ENCODE peak calls at places on chromosomes 5 and 9, in seven cellular contexts. One of them, this sample, is unnamed.

GRCh38 chr9:115022760-115023434 is 92.5 kb upstream of the TNFSF8 start:
- DNase-seq in GM19239: no peak
- DNase-seq in activated CD4-positive, alpha-beta T cell treated with anti-CD3 and anti-CD28 coated beads for 1 hour: no peak
- DNase-seq in gastrocnemius medialis: no peak
- DNase-seq in NCI-H1105: no peak
- DNase-seq in activated naive CD4-positive, alpha-beta T cell treated with anti-CD3 and anti-CD28 coated beads, Interleukin-2, amount 10 ng/mL, durations not matched to agents 7 days and 5 days: no peak
- DNase-seq in NCI-H1417: peak
- DNase-seq in this sample: no peak

GRCh38 chr9:126297656-126298318 is 28.8 kb upstream of the MVB12B start:
- DNase-seq in GM19239: no peak
- DNase-seq in activated CD4-positive, alpha-beta T cell treated with anti-CD3 and anti-CD28 coated beads for 1 hour: no peak
- DNase-seq in gastrocnemius medialis: no peak
- DNase-seq in NCI-H1105: no peak
- DNase-seq in activated naive CD4-positive, alpha-beta T cell treated with anti-CD3 and anti-CD28 coated beads, Interleukin-2, amount 10 ng/mL, durations not matched to agents 7 days and 5 days: no peak
- DNase-seq in NCI-H1417: no peak
- DNase-seq in this sample: no peak

GRCh38 chr5:145689235-145689634 is 145.9 kb downstream of the PRELID2 start:
- DNase-seq in GM19239: no peak
- DNase-seq in activated CD4-positive, alpha-beta T cell treated with anti-CD3 and anti-CD28 coated beads for 1 hour: no peak
- DNase-seq in gastrocnemius medialis: no peak
- DNase-seq in NCI-H1105: no peak
- DNase-seq in activated naive CD4-positive, alpha-beta T cell treated with anti-CD3 and anti-CD28 coated beads, Interleukin-2, amount 10 ng/mL, durations not matched to agents 7 days and 5 days: no peak
- DNase-seq in NCI-H1417: no peak
- DNase-seq in this sample: no peak

GRCh38 chr9:111456536-111456935 is 27.6 kb downstream of the ECPAS start:
- DNase-seq in GM19239: no peak
- DNase-seq in activated CD4-positive, alpha-beta T cell treated with anti-CD3 and anti-CD28 coated beads for 1 hour: no peak
- DNase-seq in gastrocnemius medialis: no peak
- DNase-seq in NCI-H1105: no peak
- DNase-seq in activated naive CD4-positive, alpha-beta T cell treated with anti-CD3 and anti-CD28 coated beads, Interleukin-2, amount 10 ng/mL, durations not matched to agents 7 days and 5 days: no peak
- DNase-seq in NCI-H1417: no peak
- DNase-seq in this sample: peak

GRCh38 chr5:111742595-111742994 is 14.4 kb downstream of the NREP start:
- DNase-seq in GM19239: no peak
- DNase-seq in activated CD4-positive, alpha-beta T cell treated with anti-CD3 and anti-CD28 coated beads for 1 hour: no peak
- DNase-seq in gastrocnemius medialis: peak
- DNase-seq in NCI-H1105: no peak
- DNase-seq in activated naive CD4-positive, alpha-beta T cell treated with anti-CD3 and anti-CD28 coated beads, Interleukin-2, amount 10 ng/mL, durations not matched to agents 7 days and 5 days: no peak
- DNase-seq in NCI-H1417: peak
- DNase-seq in this sample: no peak

GRCh38 chr9:23842531-23843129 is 16.6 kb upstream of the ELAVL2 start:
- DNase-seq in GM19239: no peak
- DNase-seq in activated CD4-positive, alpha-beta T cell treated with anti-CD3 and anti-CD28 coated beads for 1 hour: no peak
- DNase-seq in gastrocnemius medialis: no peak
- DNase-seq in NCI-H1105: no peak
- DNase-seq in activated naive CD4-positive, alpha-beta T cell treated with anti-CD3 and anti-CD28 coated beads, Interleukin-2, amount 10 ng/mL, durations not matched to agents 7 days and 5 days: no peak
- DNase-seq in NCI-H1417: peak
- DNase-seq in this sample: no peak

GRCh38 chr5:60677831-60678664 is 21.9 kb downstream of the DEPDC1B start:
- DNase-seq in GM19239: no peak
- DNase-seq in activated CD4-positive, alpha-beta T cell treated with anti-CD3 and anti-CD28 coated beads for 1 hour: no peak
- DNase-seq in gastrocnemius medialis: no peak
- DNase-seq in NCI-H1105: no peak
- DNase-seq in activated naive CD4-positive, alpha-beta T cell treated with anti-CD3 and anti-CD28 coated beads, Interleukin-2, amount 10 ng/mL, durations not matched to agents 7 days and 5 days: no peak
- DNase-seq in NCI-H1417: peak
- DNase-seq in this sample: no peak

GRCh38 chr9:71765693-71766092 is 2.6 kb downstream of the CEMIP2 start:
- DNase-seq in GM19239: no peak
- DNase-seq in activated CD4-positive, alpha-beta T cell treated with anti-CD3 and anti-CD28 coated beads for 1 hour: no peak
- DNase-seq in gastrocnemius medialis: no peak
- DNase-seq in NCI-H1105: no peak
- DNase-seq in activated naive CD4-positive, alpha-beta T cell treated with anti-CD3 and anti-CD28 coated beads, Interleukin-2, amount 10 ng/mL, durations not matched to agents 7 days and 5 days: no peak
- DNase-seq in NCI-H1417: peak
- DNase-seq in this sample: no peak

GRCh38 chr9:78021692-78022091 is 9.9 kb downstream of the GNAQ start:
- DNase-seq in GM19239: no peak
- DNase-seq in activated CD4-positive, alpha-beta T cell treated with anti-CD3 and anti-CD28 coated beads for 1 hour: no peak
- DNase-seq in gastrocnemius medialis: no peak
- DNase-seq in NCI-H1105: no peak
- DNase-seq in activated naive CD4-positive, alpha-beta T cell treated with anti-CD3 and anti-CD28 coated beads, Interleukin-2, amount 10 ng/mL, durations not matched to agents 7 days and 5 days: no peak
- DNase-seq in NCI-H1417: no peak
- DNase-seq in this sample: no peak

GRCh38 chr5:74026310-74026709 is 400.3 kb downstream of the ARHGEF28 start:
- DNase-seq in GM19239: no peak
- DNase-seq in activated CD4-positive, alpha-beta T cell treated with anti-CD3 and anti-CD28 coated beads for 1 hour: no peak
- DNase-seq in gastrocnemius medialis: no peak
- DNase-seq in NCI-H1105: no peak
- DNase-seq in activated naive CD4-positive, alpha-beta T cell treated with anti-CD3 and anti-CD28 coated beads, Interleukin-2, amount 10 ng/mL, durations not matched to agents 7 days and 5 days: no peak
- DNase-seq in NCI-H1417: no peak
- DNase-seq in this sample: no peak

GRCh38 chr5:132641241-132641723 is 16.7 kb upstream of the IL13 start:
- DNase-seq in GM19239: no peak
- DNase-seq in activated CD4-positive, alpha-beta T cell treated with anti-CD3 and anti-CD28 coated beads for 1 hour: no peak
- DNase-seq in gastrocnemius medialis: no peak
- DNase-seq in NCI-H1105: no peak
- DNase-seq in activated naive CD4-positive, alpha-beta T cell treated with anti-CD3 and anti-CD28 coated beads, Interleukin-2, amount 10 ng/mL, durations not matched to agents 7 days and 5 days: no peak
- DNase-seq in NCI-H1417: no peak
- DNase-seq in this sample: no peak

GRCh38 chr5:66362021-66362420 is 217.9 kb downstream of the SREK1 start:
- DNase-seq in GM19239: no peak
- DNase-seq in activated CD4-positive, alpha-beta T cell treated with anti-CD3 and anti-CD28 coated beads for 1 hour: no peak
- DNase-seq in gastrocnemius medialis: no peak
- DNase-seq in NCI-H1105: no peak
- DNase-seq in activated naive CD4-positive, alpha-beta T cell treated with anti-CD3 and anti-CD28 coated beads, Interleukin-2, amount 10 ng/mL, durations not matched to agents 7 days and 5 days: no peak
- DNase-seq in NCI-H1417: no peak
- DNase-seq in this sample: no peak

GRCh38 chr5:150672237-150672883 is 11.3 kb downstream of the MYOZ3 start:
- DNase-seq in GM19239: no peak
- DNase-seq in activated CD4-positive, alpha-beta T cell treated with anti-CD3 and anti-CD28 coated beads for 1 hour: no peak
- DNase-seq in gastrocnemius medialis: peak
- DNase-seq in NCI-H1105: no peak
- DNase-seq in activated naive CD4-positive, alpha-beta T cell treated with anti-CD3 and anti-CD28 coated beads, Interleukin-2, amount 10 ng/mL, durations not matched to agents 7 days and 5 days: peak
- DNase-seq in NCI-H1417: no peak
- DNase-seq in this sample: no peak

GRCh38 chr5:40022057-40022456 is 597.3 kb upstream of the DAB2 start:
- DNase-seq in GM19239: no peak
- DNase-seq in activated CD4-positive, alpha-beta T cell treated with anti-CD3 and anti-CD28 coated beads for 1 hour: no peak
- DNase-seq in gastrocnemius medialis: no peak
- DNase-seq in NCI-H1105: no peak
- DNase-seq in activated naive CD4-positive, alpha-beta T cell treated with anti-CD3 and anti-CD28 coated beads, Interleukin-2, amount 10 ng/mL, durations not matched to agents 7 days and 5 days: no peak
- DNase-seq in NCI-H1417: no peak
- DNase-seq in this sample: no peak

GRCh38 chr5:120655828-120656435 is 191.8 kb downstream of the PRR16 start:
- DNase-seq in GM19239: no peak
- DNase-seq in activated CD4-positive, alpha-beta T cell treated with anti-CD3 and anti-CD28 coated beads for 1 hour: no peak
- DNase-seq in gastrocnemius medialis: no peak
- DNase-seq in NCI-H1105: no peak
- DNase-seq in activated naive CD4-positive, alpha-beta T cell treated with anti-CD3 and anti-CD28 coated beads, Interleukin-2, amount 10 ng/mL, durations not matched to agents 7 days and 5 days: peak
- DNase-seq in NCI-H1417: peak
- DNase-seq in this sample: no peak

GRCh38 chr5:6570530-6570929 is 62.3 kb downstream of the NSUN2 start:
- DNase-seq in GM19239: no peak
- DNase-seq in activated CD4-positive, alpha-beta T cell treated with anti-CD3 and anti-CD28 coated beads for 1 hour: no peak
- DNase-seq in gastrocnemius medialis: no peak
- DNase-seq in NCI-H1105: no peak
- DNase-seq in activated naive CD4-positive, alpha-beta T cell treated with anti-CD3 and anti-CD28 coated beads, Interleukin-2, amount 10 ng/mL, durations not matched to agents 7 days and 5 days: no peak
- DNase-seq in NCI-H1417: no peak
- DNase-seq in this sample: no peak

GRCh38 chr5:119328753-119329602 is 26.8 kb upstream of the TNFAIP8 start:
- DNase-seq in GM19239: no peak
- DNase-seq in activated CD4-positive, alpha-beta T cell treated with anti-CD3 and anti-CD28 coated beads for 1 hour: peak
- DNase-seq in gastrocnemius medialis: no peak
- DNase-seq in NCI-H1105: no peak
- DNase-seq in activated naive CD4-positive, alpha-beta T cell treated with anti-CD3 and anti-CD28 coated beads, Interleukin-2, amount 10 ng/mL, durations not matched to agents 7 days and 5 days: peak
- DNase-seq in NCI-H1417: no peak
- DNase-seq in this sample: no peak

GRCh38 chr5:91641730-91642350 is 258.7 kb upstream of the ARRDC3 start:
- DNase-seq in GM19239: peak
- DNase-seq in activated CD4-positive, alpha-beta T cell treated with anti-CD3 and anti-CD28 coated beads for 1 hour: no peak
- DNase-seq in gastrocnemius medialis: no peak
- DNase-seq in NCI-H1105: peak
- DNase-seq in activated naive CD4-positive, alpha-beta T cell treated with anti-CD3 and anti-CD28 coated beads, Interleukin-2, amount 10 ng/mL, durations not matched to agents 7 days and 5 days: no peak
- DNase-seq in NCI-H1417: peak
- DNase-seq in this sample: no peak

GRCh38 chr9:83623634-83623991 is 670 bp downstream of the IDNK start:
- DNase-seq in GM19239: peak
- DNase-seq in activated CD4-positive, alpha-beta T cell treated with anti-CD3 and anti-CD28 coated beads for 1 hour: no peak
- DNase-seq in gastrocnemius medialis: no peak
- DNase-seq in NCI-H1105: no peak
- DNase-seq in activated naive CD4-positive, alpha-beta T cell treated with anti-CD3 and anti-CD28 coated beads, Interleukin-2, amount 10 ng/mL, durations not matched to agents 7 days and 5 days: no peak
- DNase-seq in NCI-H1417: no peak
- DNase-seq in this sample: no peak

GRCh38 chr9:128707446-128707845 is 5.1 kb downstream of the PKN3 start:
- DNase-seq in GM19239: no peak
- DNase-seq in activated CD4-positive, alpha-beta T cell treated with anti-CD3 and anti-CD28 coated beads for 1 hour: no peak
- DNase-seq in gastrocnemius medialis: no peak
- DNase-seq in NCI-H1105: no peak
- DNase-seq in activated naive CD4-positive, alpha-beta T cell treated with anti-CD3 and anti-CD28 coated beads, Interleukin-2, amount 10 ng/mL, durations not matched to agents 7 days and 5 days: peak
- DNase-seq in NCI-H1417: no peak
- DNase-seq in this sample: no peak

GRCh38 chr5:57784106-57784505 is 301.5 kb upstream of the ACTBL2 start:
- DNase-seq in GM19239: no peak
- DNase-seq in activated CD4-positive, alpha-beta T cell treated with anti-CD3 and anti-CD28 coated beads for 1 hour: no peak
- DNase-seq in gastrocnemius medialis: no peak
- DNase-seq in NCI-H1105: no peak
- DNase-seq in activated naive CD4-positive, alpha-beta T cell treated with anti-CD3 and anti-CD28 coated beads, Interleukin-2, amount 10 ng/mL, durations not matched to agents 7 days and 5 days: no peak
- DNase-seq in NCI-H1417: no peak
- DNase-seq in this sample: no peak

GRCh38 chr5:175329976-175330375 is 114.0 kb downstream of the DRD1 start:
- DNase-seq in GM19239: no peak
- DNase-seq in activated CD4-positive, alpha-beta T cell treated with anti-CD3 and anti-CD28 coated beads for 1 hour: no peak
- DNase-seq in gastrocnemius medialis: no peak
- DNase-seq in NCI-H1105: no peak
- DNase-seq in activated naive CD4-positive, alpha-beta T cell treated with anti-CD3 and anti-CD28 coated beads, Interleukin-2, amount 10 ng/mL, durations not matched to agents 7 days and 5 days: no peak
- DNase-seq in NCI-H1417: no peak
- DNase-seq in this sample: no peak

GRCh38 chr5:8333977-8334376 is 465.0 kb downstream of the MTRR start:
- DNase-seq in GM19239: no peak
- DNase-seq in activated CD4-positive, alpha-beta T cell treated with anti-CD3 and anti-CD28 coated beads for 1 hour: no peak
- DNase-seq in gastrocnemius medialis: no peak
- DNase-seq in NCI-H1105: no peak
- DNase-seq in activated naive CD4-positive, alpha-beta T cell treated with anti-CD3 and anti-CD28 coated beads, Interleukin-2, amount 10 ng/mL, durations not matched to agents 7 days and 5 days: no peak
- DNase-seq in NCI-H1417: no peak
- DNase-seq in this sample: no peak

GRCh38 chr9:69500925-69501324 is 171.2 kb downstream of the APBA1 start:
- DNase-seq in GM19239: no peak
- DNase-seq in activated CD4-positive, alpha-beta T cell treated with anti-CD3 and anti-CD28 coated beads for 1 hour: no peak
- DNase-seq in gastrocnemius medialis: no peak
- DNase-seq in NCI-H1105: no peak
- DNase-seq in activated naive CD4-positive, alpha-beta T cell treated with anti-CD3 and anti-CD28 coated beads, Interleukin-2, amount 10 ng/mL, durations not matched to agents 7 days and 5 days: no peak
- DNase-seq in NCI-H1417: no peak
- DNase-seq in this sample: no peak

GRCh38 chr5:140966293-140967225 is at the start of gene PCDHAC2:
- DNase-seq in GM19239: no peak
- DNase-seq in activated CD4-positive, alpha-beta T cell treated with anti-CD3 and anti-CD28 coated beads for 1 hour: no peak
- DNase-seq in gastrocnemius medialis: no peak
- DNase-seq in NCI-H1105: peak
- DNase-seq in activated naive CD4-positive, alpha-beta T cell treated with anti-CD3 and anti-CD28 coated beads, Interleukin-2, amount 10 ng/mL, durations not matched to agents 7 days and 5 days: no peak
- DNase-seq in NCI-H1417: peak
- DNase-seq in this sample: peak

GRCh38 chr9:92188969-92189781 is 74.0 kb upstream of the SPTLC1 start:
- DNase-seq in GM19239: no peak
- DNase-seq in activated CD4-positive, alpha-beta T cell treated with anti-CD3 and anti-CD28 coated beads for 1 hour: no peak
- DNase-seq in gastrocnemius medialis: no peak
- DNase-seq in NCI-H1105: no peak
- DNase-seq in activated naive CD4-positive, alpha-beta T cell treated with anti-CD3 and anti-CD28 coated beads, Interleukin-2, amount 10 ng/mL, durations not matched to agents 7 days and 5 days: no peak
- DNase-seq in NCI-H1417: no peak
- DNase-seq in this sample: no peak

GRCh38 chr5:82603280-82603987 is 325.3 kb upstream of the RPS23 start:
- DNase-seq in GM19239: no peak
- DNase-seq in activated CD4-positive, alpha-beta T cell treated with anti-CD3 and anti-CD28 coated beads for 1 hour: no peak
- DNase-seq in gastrocnemius medialis: no peak
- DNase-seq in NCI-H1105: no peak
- DNase-seq in activated naive CD4-positive, alpha-beta T cell treated with anti-CD3 and anti-CD28 coated beads, Interleukin-2, amount 10 ng/mL, durations not matched to agents 7 days and 5 days: no peak
- DNase-seq in NCI-H1417: no peak
- DNase-seq in this sample: no peak

GRCh38 chr9:82208741-82209450 is 220.3 kb downstream of the SPATA31D1 start:
- DNase-seq in GM19239: no peak
- DNase-seq in activated CD4-positive, alpha-beta T cell treated with anti-CD3 and anti-CD28 coated beads for 1 hour: no peak
- DNase-seq in gastrocnemius medialis: no peak
- DNase-seq in NCI-H1105: no peak
- DNase-seq in activated naive CD4-positive, alpha-beta T cell treated with anti-CD3 and anti-CD28 coated beads, Interleukin-2, amount 10 ng/mL, durations not matched to agents 7 days and 5 days: no peak
- DNase-seq in NCI-H1417: no peak
- DNase-seq in this sample: no peak

GRCh38 chr9:22838266-22838665 is 391.6 kb downstream of the DMRTA1 start:
- DNase-seq in GM19239: no peak
- DNase-seq in activated CD4-positive, alpha-beta T cell treated with anti-CD3 and anti-CD28 coated beads for 1 hour: no peak
- DNase-seq in gastrocnemius medialis: no peak
- DNase-seq in NCI-H1105: no peak
- DNase-seq in activated naive CD4-positive, alpha-beta T cell treated with anti-CD3 and anti-CD28 coated beads, Interleukin-2, amount 10 ng/mL, durations not matched to agents 7 days and 5 days: no peak
- DNase-seq in NCI-H1417: no peak
- DNase-seq in this sample: no peak

GRCh38 chr9:131236761-131237160 is 39.5 kb downstream of the FAM78A start:
- DNase-seq in GM19239: no peak
- DNase-seq in activated CD4-positive, alpha-beta T cell treated with anti-CD3 and anti-CD28 coated beads for 1 hour: no peak
- DNase-seq in gastrocnemius medialis: no peak
- DNase-seq in NCI-H1105: no peak
- DNase-seq in activated naive CD4-positive, alpha-beta T cell treated with anti-CD3 and anti-CD28 coated beads, Interleukin-2, amount 10 ng/mL, durations not matched to agents 7 days and 5 days: no peak
- DNase-seq in NCI-H1417: no peak
- DNase-seq in this sample: no peak

GRCh38 chr5:64074533-64074932 is 91.1 kb upstream of the RNF180 start:
- DNase-seq in GM19239: peak
- DNase-seq in activated CD4-positive, alpha-beta T cell treated with anti-CD3 and anti-CD28 coated beads for 1 hour: no peak
- DNase-seq in gastrocnemius medialis: no peak
- DNase-seq in NCI-H1105: peak
- DNase-seq in activated naive CD4-positive, alpha-beta T cell treated with anti-CD3 and anti-CD28 coated beads, Interleukin-2, amount 10 ng/mL, durations not matched to agents 7 days and 5 days: no peak
- DNase-seq in NCI-H1417: peak
- DNase-seq in this sample: no peak